ENCODE peak calls at places on chromosomes 1 and 21, in four cellular contexts. C, R, X and Y are unnamed samples.

GRCh38 chr1:14988636-14989035 is 164.9 kb upstream of the TMEM51 start:
- DNase-seq in X (no peak), C (no peak), R (no peak), Y (no peak)

GRCh38 chr1:173329747-173330146 is 122.6 kb upstream of the TNFSF4 start:
- DNase-seq in C (no peak), X (peak; percentile 23), R (no peak), Y (peak; percentile 17)

GRCh38 chr1:31666290-31666963 is 21.8 kb upstream of the PEF1 start:
- DNase-seq in X (peak; percentile 7), R (no peak), C (no peak), Y (no peak)

GRCh38 chr1:94926365-94926914 is 470 bp downstream of the CNN3 start:
- DNase-seq in C (peak; percentile 31), X (no peak), R (peak; percentile 53), Y (no peak)

GRCh38 chr1:37317870-37318431 is 156.4 kb upstream of the ZC3H12A start:
- DNase-seq in C (no peak), X (no peak), R (no peak), Y (no peak)

GRCh38 chr1:150548632-150549495 is at the start of gene ADAMTSL4:
- DNase-seq in C (peak; percentile 49), R (no peak), X (no peak), Y (peak; percentile 78)

GRCh38 chr1:95731466-95731865 is 497.5 kb downstream of the RWDD3 start:
- DNase-seq in C (no peak), X (no peak), R (no peak), Y (no peak)

GRCh38 chr21:45499970-45500575 is 42.2 kb downstream of the SLC19A1 start:
- DNase-seq in C (no peak), X (no peak), R (no peak), Y (no peak)

GRCh38 chr21:45326169-45326833 is 38.6 kb upstream of the POFUT2 start:
- DNase-seq in R (no peak), X (no peak), C (no peak), Y (peak; percentile 50)

GRCh38 chr21:45403825-45404725 is 890 bp upstream of the COL18A1 start:
- DNase-seq in X (no peak), C (no peak), R (no peak), Y (no peak)

GRCh38 chr1:230320804-230321203 is 105.3 kb downstream of the PGBD5 start:
- DNase-seq in C (no peak), R (no peak), X (no peak), Y (no peak)

GRCh38 chr1:227225715-227226346 is 92.5 kb downstream of the CDC42BPA start:
- DNase-seq in R (no peak), C (no peak), X (peak; percentile 29), Y (no peak)

GRCh38 chr1:7579831-7580804 is 191.0 kb upstream of the VAMP3 start:
- DNase-seq in X (no peak), C (no peak), R (no peak), Y (no peak)

GRCh38 chr1:229107972-229108371 is 162.9 kb upstream of the RAB4A start:
- DNase-seq in R (no peak), C (no peak), X (no peak), Y (no peak)

GRCh38 chr1:41626146-41626545 is 141.7 kb upstream of the EDN2 start:
- DNase-seq in X (no peak), R (no peak), C (no peak), Y (no peak)

GRCh38 chr1:31153423-31153822 is 86.3 kb downstream of the NKAIN1 start:
- DNase-seq in X (no peak), R (no peak), C (no peak), Y (no peak)